ENCODE peak calls at places on chromosome 17, in eight cellular contexts. Q, Y, P, B, C, T, F and E are unnamed samples.

GRCh38 chr17:77419547-77420475 is 279.0 kb downstream of the SEC14L1 start:
- DNase-seq in Q (no peak), Y (no peak), P (peak; percentile 58), B (peak; percentile 41), C (no peak), T (no peak), F (peak; percentile 80), E (no peak)

GRCh38 chr17:55728833-55729232 is 6.2 kb upstream of the TMEM100 start:
- DNase-seq in Q (no peak), Y (no peak), P (no peak), B (no peak), C (peak; percentile 15), T (no peak), F (no peak), E (no peak)

GRCh38 chr17:39704821-39705551 is 5.1 kb downstream of the ERBB2 start:
- DNase-seq in Q (no peak), Y (no peak), P (peak; percentile 21), B (peak; percentile 17), C (peak; percentile 50), T (no peak), F (peak; percentile 38), E (no peak)

GRCh38 chr17:20171741-20172377 is 162.7 kb downstream of the SPECC1 start:
- DNase-seq in Q (no peak), Y (no peak), P (peak; percentile 72), B (no peak), C (no peak), T (no peak), F (no peak), E (no peak)

GRCh38 chr17:42392664-42393415 is 4.6 kb upstream of the STAT3 start:
- DNase-seq in Q (no peak), Y (no peak), P (no peak), B (no peak), C (no peak), T (no peak), F (no peak), E (peak; percentile 74)

GRCh38 chr17:62616993-62617893 is 10.2 kb upstream of the MRC2 start:
- DNase-seq in Q (no peak), Y (no peak), P (no peak), B (no peak), C (no peak), T (peak; percentile 38), F (peak; percentile 74), E (no peak)

GRCh38 chr17:17819561-17819995 is 17.2 kb downstream of the SREBF1 start:
- DNase-seq in Q (peak; percentile 88), Y (peak; percentile 87), P (peak; percentile 84), B (peak; percentile 93), C (peak; percentile 66), T (no peak), F (no peak), E (peak; percentile 95)

GRCh38 chr17:65678534-65678933 is 117.1 kb upstream of the AXIN2 start:
- DNase-seq in Q (no peak), Y (no peak), P (no peak), B (no peak), C (no peak), T (no peak), F (no peak), E (no peak)

GRCh38 chr17:71380535-71380934 is 740.3 kb upstream of the SOX9 start:
- DNase-seq in Q (no peak), Y (no peak), P (no peak), B (no peak), C (no peak), T (no peak), F (no peak), E (no peak)

GRCh38 chr17:4843451-4843850 is 10.3 kb downstream of the MINK1 start:
- DNase-seq in Q (no peak), Y (no peak), P (no peak), B (no peak), C (no peak), T (no peak), F (no peak), E (no peak)

GRCh38 chr17:16919663-16920627 is 52.0 kb downstream of the TNFRSF13B start:
- DNase-seq in Q (no peak), Y (no peak), P (no peak), B (no peak), C (no peak), T (no peak), F (peak; percentile 56), E (no peak)

GRCh38 chr17:38559880-38560230 is 45.9 kb downstream of the SRCIN1 start:
- DNase-seq in Q (no peak), Y (no peak), P (no peak), B (no peak), C (no peak), T (no peak), F (no peak), E (no peak)

GRCh38 chr17:40065041-40065770 is 2.4 kb downstream of the THRA start:
- DNase-seq in Q (no peak), Y (peak; percentile 54), P (peak; percentile 58), B (peak; percentile 51), C (no peak), T (no peak), F (no peak), E (peak; percentile 36)

GRCh38 chr17:65102788-65103187 is 34.4 kb upstream of the RGS9 start:
- DNase-seq in Q (no peak), Y (no peak), P (peak; percentile 50), B (no peak), C (no peak), T (no peak), F (no peak), E (no peak)

GRCh38 chr17:17108681-17109049 is 66.4 kb downstream of the MPRIP start:
- DNase-seq in Q (peak; percentile 63), Y (no peak), P (no peak), B (no peak), C (peak; percentile 55), T (no peak), F (no peak), E (no peak)

GRCh38 chr17:32490101-32490482 is 3.3 kb downstream of the CDK5R1 start:
- DNase-seq in Q (peak; percentile 55), Y (no peak), P (no peak), B (no peak), C (no peak), T (no peak), F (no peak), E (no peak)

GRCh38 chr17:892958-893357 is 86.6 kb downstream of the NXN start:
- DNase-seq in Q (no peak), Y (no peak), P (no peak), B (no peak), C (no peak), T (no peak), F (no peak), E (no peak)

GRCh38 chr17:40157972-40158371 is 17.6 kb downstream of the CASC3 start:
- DNase-seq in Q (no peak), Y (no peak), P (no peak), B (peak; percentile 17), C (no peak), T (no peak), F (no peak), E (no peak)

GRCh38 chr17:78375401-78376079 is 2.9 kb upstream of the PGS1 start:
- DNase-seq in Q (no peak), Y (peak; percentile 73), P (peak; percentile 97), B (peak; percentile 99), C (no peak), T (no peak), F (no peak), E (peak; percentile 92)

DNA sequence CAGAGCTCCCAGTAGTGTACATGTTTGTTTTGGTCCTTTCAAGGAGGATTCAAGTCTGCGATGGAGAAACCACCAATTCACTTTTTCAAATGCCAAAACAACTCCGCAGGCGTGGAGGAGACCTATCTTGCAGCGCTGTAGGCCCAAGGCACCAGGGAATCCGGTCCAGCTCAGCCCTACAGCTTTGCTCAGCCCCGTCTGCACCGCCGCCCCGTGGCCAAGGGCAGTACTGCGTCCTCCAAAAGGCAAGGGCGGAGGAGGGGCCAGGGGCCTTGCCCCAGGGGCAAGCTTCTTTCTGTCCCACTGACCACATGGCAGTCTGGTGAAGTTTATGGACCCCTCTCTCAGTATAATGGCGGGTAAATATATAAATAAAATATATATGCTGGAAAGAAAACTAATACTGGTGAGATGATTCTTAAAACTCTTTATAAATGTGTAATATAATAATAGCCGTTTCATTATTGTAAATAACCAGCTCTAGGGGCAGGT is 709 bp upstream of the CD300LG start:
- DNase-seq in Q (peak; percentile 75), Y (peak; percentile 74), P (peak; percentile 35), B (peak; percentile 67), C (peak; percentile 62), T (peak; percentile 85), F (peak; percentile 98), E (peak; percentile 76)
- TF ChIP-seq CTCF in Q (peak; percentile 97), Y (peak; percentile 95), P (peak; percentile 89), B (peak; percentile 96), C (peak; percentile 74), T (peak; percentile 91), F (peak; percentile 95), E (peak; percentile 96)

DNA sequence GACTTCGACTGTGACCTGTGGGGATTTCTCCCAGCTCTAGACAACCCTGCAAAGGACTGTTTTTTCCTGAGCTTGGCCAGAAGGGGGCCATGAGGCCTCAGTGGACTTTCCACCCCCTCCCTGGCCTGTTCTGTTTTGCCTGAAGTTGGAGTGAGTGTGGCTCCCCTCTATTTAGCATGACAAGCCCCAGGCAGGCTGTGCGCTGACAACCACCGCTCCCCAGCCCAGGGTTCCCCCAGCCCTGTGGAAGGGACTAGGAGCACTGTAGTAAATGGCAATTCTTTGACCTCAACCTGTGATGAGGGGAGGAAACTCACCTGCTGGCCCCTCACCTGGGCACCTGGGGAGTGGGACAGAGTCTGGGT is 19.3 kb downstream of the NGFR start:
- DNase-seq in Q (no peak), Y (no peak), P (no peak), B (peak; percentile 45), C (no peak), T (no peak), F (peak; percentile 68), E (no peak)
- TF ChIP-seq CTCF in Q (no peak), Y (no peak), P (peak; percentile 31), B (peak; percentile 42), C (no peak), T (peak; percentile 38), F (no peak), E (no peak)

GRCh38 chr17:31089461-31089860 is 5.3 kb upstream of the NF1 start:
- DNase-seq in Q (no peak), Y (no peak), P (no peak), B (no peak), C (no peak), T (no peak), F (no peak), E (no peak)

GRCh38 chr17:31095239-31096105 is 695 bp downstream of the NF1 start:
- DNase-seq in Q (peak; percentile 76), Y (peak; percentile 47), P (peak; percentile 48), B (peak; percentile 54), C (peak; percentile 33), T (peak; percentile 51), F (peak; percentile 80), E (peak; percentile 43)

GRCh38 chr17:31093866-31094599 is 744 bp upstream of the NF1 start:
- DNase-seq in Q (peak; percentile 62), Y (peak; percentile 22), P (no peak), B (no peak), C (no peak), T (no peak), F (no peak), E (no peak)

GRCh38 chr17:31094600-31095238 is at the start of gene NF1:
- DNase-seq in Q (peak; percentile 96), Y (peak; percentile 93), P (peak; percentile 81), B (peak; percentile 92), C (peak; percentile 95), T (peak; percentile 94), F (peak; percentile 93), E (peak; percentile 96)

GRCh38 chr17:31092475-31093064 is 2.2 kb upstream of the NF1 start:
- DNase-seq in Q (no peak), Y (no peak), P (peak; percentile 28), B (no peak), C (no peak), T (no peak), F (no peak), E (no peak)
- TF ChIP-seq CTCF in Q (no peak), Y (no peak), P (no peak), B (no peak), C (no peak), T (no peak), F (no peak), E (no peak)

GRCh38 chr17:50507871-50508572 is at the start of gene MYCBPAP:
- DNase-seq in Q (peak; percentile 88), Y (peak; percentile 75), P (peak; percentile 58), B (peak; percentile 68), C (peak; percentile 74), T (peak; percentile 71), F (peak; percentile 87), E (no peak)
- TF ChIP-seq CTCF in Q (peak; percentile 6), Y (no peak), P (no peak), B (no peak), C (peak; percentile 18), T (peak; percentile 25), F (no peak), E (no peak)